ENCODE peak calls at places on chromosomes 3 and 15, in five cellular contexts. G, M, R, S and D are unnamed samples.

GRCh38 chr3:45892161-45892560 is 5.8 kb downstream of the CCR9 start:
- DNase-seq in M (no peak), G (no peak), R (no peak), S (no peak), D (no peak)

GRCh38 chr15:41180206-41180789 is 50.3 kb downstream of the EXD1 start:
- DNase-seq in M (no peak), R (no peak), S (no peak), G (no peak), D (no peak)

GRCh38 chr3:9951126-9951525 is 1.1 kb downstream of the PRRT3 start:
- DNase-seq in M (no peak), G (no peak), R (no peak), S (no peak), D (no peak)

GRCh38 chr3:178474526-178474925 is 61.7 kb upstream of the KCNMB2 start:
- DNase-seq in S (peak; percentile 2), G (no peak), M (no peak), R (no peak), D (no peak)

GRCh38 chr3:115996420-115997108 is 373.3 kb downstream of the GAP43 start:
- DNase-seq in M (no peak), R (no peak), S (no peak), G (no peak), D (no peak)

GRCh38 chr3:53350652-53351051 is 3.3 kb upstream of the DCP1A start:
- DNase-seq in M (no peak), S (peak; percentile 95), G (no peak), R (no peak), D (no peak)

GRCh38 chr15:52292780-52293392 is 2.7 kb downstream of the MYO5C start:
- DNase-seq in G (no peak), S (no peak), R (no peak), M (no peak), D (no peak)

GRCh38 chr15:46080018-46080417 is 445.2 kb downstream of the SQOR start:
- DNase-seq in M (no peak), S (no peak), G (no peak), R (peak; percentile 4), D (no peak)

GRCh38 chr15:78149805-78150751 is 916 bp downstream of the IDH3A start:
- DNase-seq in S (peak; percentile 36), R (no peak), M (no peak), G (no peak), D (no peak)

GRCh38 chr15:97140216-97140615 is 809.7 kb downstream of the NR2F2 start:
- DNase-seq in G (no peak), R (no peak), M (no peak), S (no peak), D (no peak)

GRCh38 chr3:49238274-49239127 is 38.5 kb downstream of the C3orf62 start:
- DNase-seq in S (peak; percentile 99), M (peak; percentile 21), R (peak; percentile 55), G (peak; percentile 86), D (no peak)

GRCh38 chr3:190265795-190266194 is 56.5 kb downstream of the CLDN1 start:
- DNase-seq in S (no peak), M (no peak), G (no peak), R (peak; percentile 96), D (peak; percentile 61)

GRCh38 chr15:95684693-95685115 is 645.8 kb upstream of the NR2F2 start:
- DNase-seq in R (peak; percentile 63), M (peak; percentile 37), G (peak; percentile 20), S (peak; percentile 97), D (no peak)

GRCh38 chr3:86481031-86481430 is 509.9 kb downstream of the VGLL3 start:
- DNase-seq in R (no peak), G (no peak), S (no peak), M (no peak), D (no peak)

GRCh38 chr3:70249509-70250160 is 62.8 kb downstream of the MDFIC2 start:
- DNase-seq in R (peak; percentile 5), M (peak; percentile 21), G (no peak), S (peak; percentile 96), D (no peak)

GRCh38 chr3:18402140-18402834 is 22.9 kb downstream of the SATB1 start:
- DNase-seq in G (no peak), R (no peak), M (no peak), S (no peak), D (no peak)

GRCh38 chr3:116253511-116253910 is 191.8 kb downstream of the LSAMP start:
- DNase-seq in G (no peak), S (no peak), M (no peak), R (no peak), D (no peak)

GRCh38 chr3:94607778-94608177 is 544.9 kb downstream of the NSUN3 start:
- DNase-seq in M (no peak), R (no peak), G (no peak), S (no peak), D (no peak)

GRCh38 chr3:90007786-90008499 is 900.5 kb downstream of the EPHA3 start:
- DNase-seq in G (peak; percentile 14), S (no peak), R (no peak), M (no peak), D (no peak)

GRCh38 chr15:98968576-98968975 is 39.0 kb downstream of the PGPEP1L start:
- DNase-seq in R (no peak), S (no peak), G (no peak), M (no peak), D (no peak)

GRCh38 chr15:74781673-74782595 is at the start of gene CSK:
- DNase-seq in G (peak; percentile 65), M (no peak), R (peak; percentile 58), S (peak; percentile 53), D (no peak)

GRCh38 chr3:130892759-130893239 is 1.1 kb upstream of the ATP2C1 start:
- DNase-seq in R (peak; percentile 75), S (no peak), M (peak; percentile 44), G (peak; percentile 71), D (no peak)

GRCh38 chr3:136752327-136753111 is at the start of gene STAG1:
- DNase-seq in S (peak; percentile 99), G (peak; percentile 98), M (peak; percentile 93), R (peak; percentile 98), D (peak; percentile 76)

GRCh38 chr15:62124176-62124952 is 40.7 kb downstream of the C2CD4B start:
- DNase-seq in R (no peak), M (no peak), G (no peak), S (peak; percentile 99), D (no peak)

GRCh38 chr3:136862611-136862951 is 573 bp downstream of the NCK1 start:
- DNase-seq in R (peak; percentile 58), M (no peak), G (peak; percentile 79), S (peak; percentile 75), D (no peak)

GRCh38 chr3:194686816-194687637 is 1.3 kb downstream of the FAM43A start:
- DNase-seq in S (peak; percentile 44), G (peak; percentile 22), R (peak; percentile 60), M (no peak), D (no peak)

GRCh38 chr3:75329713-75330112 is 334.4 kb upstream of the FRG2C start:
- DNase-seq in R (no peak), S (no peak), G (no peak), M (no peak), D (no peak)

DNA sequence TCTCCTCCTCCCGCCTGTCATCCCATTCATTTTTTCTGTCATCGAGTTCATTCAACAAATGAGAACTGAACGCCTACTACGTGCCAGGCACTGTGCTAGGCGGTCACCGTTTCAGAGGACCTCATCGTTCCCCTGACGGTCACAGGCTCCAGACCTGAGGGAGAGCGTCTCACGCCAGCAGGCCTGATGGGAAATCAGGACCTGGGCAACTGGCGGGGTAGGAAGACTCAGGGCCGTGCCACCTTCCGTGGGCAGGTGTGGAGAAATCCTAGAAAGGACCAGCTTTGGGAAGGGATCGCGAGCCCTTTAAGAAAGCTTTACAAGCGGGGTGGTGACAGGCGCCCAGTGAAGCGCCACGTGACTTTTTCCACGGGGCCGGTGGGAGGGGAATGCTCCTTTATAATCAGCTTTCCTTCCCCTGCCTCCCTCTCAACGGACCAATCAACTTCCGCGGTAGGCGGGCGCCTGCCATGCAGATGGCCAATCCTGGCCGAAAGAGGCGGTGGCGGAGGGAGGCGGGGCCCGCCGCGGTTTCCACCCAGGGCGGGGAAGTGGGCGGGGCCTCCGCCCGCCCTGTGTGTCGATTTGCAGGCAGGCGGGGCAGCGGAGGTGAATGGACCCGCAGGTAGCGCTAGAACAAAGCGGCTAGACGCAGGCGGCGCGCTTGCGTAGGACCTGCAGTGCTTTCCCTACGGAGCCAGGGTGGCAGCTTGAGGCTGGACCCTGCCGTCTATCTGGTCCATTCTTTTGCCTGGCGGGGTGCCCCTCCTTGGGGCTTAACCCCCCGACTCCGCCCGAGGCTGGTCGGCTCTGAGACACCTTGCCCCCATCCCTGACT is 816 bp upstream of the DUSP7 start:
- DNase-seq in G (peak; percentile 100), M (peak; percentile 93), R (peak; percentile 98), S (peak; percentile 99), D (peak; percentile 86)
- TF ChIP-seq CTCF in G (no peak), M (no peak), R (no peak), S (no peak), D (no peak)

GRCh38 chr3:13932578-13933295 is 52.9 kb upstream of the WNT7A start:
- DNase-seq in M (no peak), R (no peak), S (no peak), G (no peak), D (no peak)

GRCh38 chr3:13931172-13931571 is 51.3 kb upstream of the WNT7A start:
- DNase-seq in S (no peak), M (no peak), G (no peak), R (no peak), D (no peak)

GRCh38 chr3:13927295-13927694 is 47.4 kb upstream of the WNT7A start:
- DNase-seq in R (no peak), S (no peak), M (no peak), G (no peak), D (no peak)
- TF ChIP-seq CTCF in R (peak; percentile 4), S (no peak), M (peak; percentile 18), G (no peak), D (peak; percentile 8)

GRCh38 chr3:33474895-33475294 is 34.7 kb upstream of the UBP1 start:
- DNase-seq in G (no peak), S (no peak), M (no peak), R (no peak), D (no peak)
- TF ChIP-seq CTCF in G (no peak), S (no peak), M (no peak), R (no peak), D (no peak)

GRCh38 chr3:141466633-141467169 is 20.1 kb upstream of the RASA2 start:
- DNase-seq in G (no peak), M (no peak), S (no peak), R (no peak), D (no peak)

GRCh38 chr3:141469712-141470111 is 17.1 kb upstream of the RASA2 start:
- DNase-seq in M (no peak), G (no peak), R (no peak), S (no peak), D (no peak)

GRCh38 chr3:141460097-141460704 is 26.6 kb upstream of the RASA2 start:
- DNase-seq in G (peak; percentile 88), S (peak; percentile 77), M (peak; percentile 53), R (peak; percentile 85), D (no peak)

GRCh38 chr3:141462176-141462859 is 24.5 kb upstream of the RASA2 start:
- DNase-seq in R (no peak), S (no peak), M (no peak), G (no peak), D (no peak)

DNA sequence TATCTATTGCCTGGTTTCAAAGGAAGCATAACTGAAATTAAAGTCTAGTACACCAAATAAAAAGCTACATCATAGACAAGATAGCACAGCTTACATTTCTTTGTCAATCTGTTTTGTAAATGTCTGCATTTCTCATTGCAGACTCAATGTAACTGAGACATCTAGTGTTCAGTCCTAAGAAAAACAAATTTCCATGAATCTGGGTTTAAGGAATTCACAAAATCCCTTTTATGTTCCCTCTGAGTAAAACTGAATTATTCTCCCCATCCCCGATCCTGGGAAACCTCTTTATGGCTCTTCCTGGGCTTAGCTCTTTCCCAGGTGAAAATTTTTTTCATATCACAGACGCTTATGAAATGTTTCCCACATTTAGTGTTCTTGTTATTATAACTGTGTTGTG is 21.6 kb upstream of the RASA2 start:
- DNase-seq in G (no peak), S (no peak), M (no peak), R (peak; percentile 42), D (no peak)
- TF ChIP-seq CTCF in G (peak; percentile 41), S (no peak), M (no peak), R (peak; percentile 56), D (peak; percentile 10)